ENCODE peak calls at places on chromosomes 7 and 10, in five cellular contexts. S is ureter; Z is GM03348; N is stimulated activated CD4-positive, alpha-beta T cell treated with anti-CD3 and anti-CD28 coated beads, TNF-alpha, amount 100 ng/mL, for 48 hours; G is MM.1S. O is an unnamed sample.

GRCh38 chr10:86258488-86258887 is 108.1 kb downstream of the GRID1 start:
- DNase-seq in S (no peak), Z (no peak), N (no peak), G (no peak), O (peak)

GRCh38 chr7:90246184-90246583 is 1.2 kb downstream of the CFAP69 start:
- DNase-seq in S (no peak), Z (peak), N (no peak), G (no peak), O (no peak)

GRCh38 chr7:91126762-91127161 is 137.5 kb upstream of the FZD1 start:
- DNase-seq in S (no peak), Z (no peak), N (no peak), G (no peak), O (no peak)

GRCh38 chr7:6533893-6534804 is 17.1 kb downstream of the GRID2IP start:
- DNase-seq in S (no peak), Z (no peak), N (no peak), G (peak), O (no peak)

GRCh38 chr10:21169271-21169670 is 272.2 kb upstream of the NEBL start:
- DNase-seq in S (no peak), Z (no peak), N (no peak), G (no peak), O (no peak)

GRCh38 chr7:134450296-134451000 is 8.5 kb downstream of the AKR1B1 start:
- DNase-seq in S (no peak), Z (no peak), N (no peak), G (no peak), O (no peak)

GRCh38 chr10:107498983-107499382 is 334.5 kb upstream of the SORCS1 start:
- DNase-seq in S (no peak), Z (no peak), N (no peak), G (no peak), O (no peak)

GRCh38 chr7:56046728-56047445 is 4.4 kb downstream of the PSPH start:
- DNase-seq in S (no peak), Z (peak), N (no peak), G (no peak), O (no peak)

GRCh38 chr10:90418869-90419652 is 438.8 kb downstream of the HTR7 start:
- DNase-seq in S (no peak), Z (no peak), N (no peak), G (no peak), O (peak)

GRCh38 chr10:121595321-121595805 is 2.9 kb downstream of the FGFR2 start:
- DNase-seq in S (no peak), Z (no peak), N (no peak), G (no peak), O (no peak)

GRCh38 chr10:105188737-105189463 is 547.8 kb downstream of the SORCS3 start:
- DNase-seq in S (no peak), Z (no peak), N (no peak), G (no peak), O (peak)

GRCh38 chr10:8539056-8539455 is 484.6 kb downstream of the GATA3 start:
- DNase-seq in S (no peak), Z (no peak), N (no peak), G (no peak), O (peak)

GRCh38 chr10:113550365-113550764 is 2.5 kb upstream of the HABP2 start:
- DNase-seq in S (no peak), Z (no peak), N (no peak), G (no peak), O (peak)

GRCh38 chr10:58807631-58808024 is 295.0 kb downstream of the BICC1 start:
- DNase-seq in S (no peak), Z (peak), N (no peak), G (no peak), O (peak)

GRCh38 chr10:5555881-5556280 is 31.1 kb downstream of the CALML3 start:
- DNase-seq in S (no peak), Z (no peak), N (no peak), G (no peak), O (no peak)

GRCh38 chr7:131562941-131563340 is 6.5 kb upstream of the PODXL start:
- DNase-seq in S (no peak), Z (no peak), N (no peak), G (no peak), O (peak)

GRCh38 chr7:114818501-114818900 is 103.4 kb upstream of the MDFIC start:
- DNase-seq in S (no peak), Z (peak), N (no peak), G (no peak), O (peak)

GRCh38 chr7:100051611-100052010 is 2.0 kb downstream of the ZSCAN21 start:
- DNase-seq in S (no peak), Z (no peak), N (no peak), G (no peak), O (no peak)

GRCh38 chr10:89122431-89123066 is 84.6 kb downstream of the CH25H start:
- DNase-seq in S (no peak), Z (peak), N (no peak), G (no peak), O (peak)

GRCh38 chr7:30330134-30331111 is 46.0 kb downstream of the ZNRF2 start:
- DNase-seq in S (no peak), Z (no peak), N (no peak), G (peak), O (peak)

GRCh38 chr10:119693262-119693957 is 32.4 kb upstream of the INPP5F start:
- DNase-seq in S (no peak), Z (no peak), N (no peak), G (no peak), O (peak)

GRCh38 chr7:48046458-48046857 is 11.1 kb downstream of the C7orf57 start:
- DNase-seq in S (no peak), Z (no peak), N (no peak), G (no peak), O (no peak)

GRCh38 chr7:85887133-85887532 is 700.3 kb upstream of the SEMA3D start:
- DNase-seq in S (no peak), Z (no peak), N (no peak), G (no peak), O (peak)

GRCh38 chr7:55469271-55469681 is 103.0 kb downstream of the VOPP1 start:
- DNase-seq in S (no peak), Z (no peak), N (no peak), G (no peak), O (no peak)

O was measured in HT1080.